ENCODE peak calls at places on chromosomes 7 and 10, in five cellular contexts. Z, K, A, D and M are unnamed samples.
A peak's percentile ranks its signal among the peaks of the same experiment; 100 is the strongest.

GRCh38 chr7:23065974-23066373 is 39.6 kb upstream of the KLHL7 start:
- DNase-seq in D (no peak), Z (no peak), K (no peak), A (no peak), M (no peak)

GRCh38 chr7:44962483-44963251 is 16.1 kb downstream of the MYO1G start:
- DNase-seq in K (peak; percentile 77), A (no peak), D (no peak), Z (peak; percentile 55), M (no peak)

GRCh38 chr7:2118056-2118455 is 114.7 kb downstream of the MAD1L1 start:
- DNase-seq in Z (no peak), K (no peak), D (no peak), A (no peak), M (no peak)

GRCh38 chr7:1123721-1124120 is 35.8 kb downstream of the GPER1 start:
- DNase-seq in A (no peak), Z (no peak), D (peak; percentile 67), K (peak; percentile 96), M (no peak)

GRCh38 chr7:133364959-133365680 is 112.2 kb downstream of the EXOC4 start:
- DNase-seq in A (no peak), K (no peak), Z (no peak), D (no peak), M (no peak)

GRCh38 chr10:50740351-50740688 is 584 bp downstream of the ASAH2B start:
- DNase-seq in K (no peak), A (no peak), Z (no peak), D (no peak), M (peak; percentile 19)

GRCh38 chr7:99791021-99791420 is 7.0 kb upstream of the CYP3A4 start:
- DNase-seq in A (no peak), D (no peak), Z (no peak), K (no peak), M (no peak)

GRCh38 chr10:114304566-114305421 is 65.7 kb downstream of the VWA2 start:
- DNase-seq in D (no peak), A (peak; percentile 40), Z (peak; percentile 70), K (peak; percentile 75), M (peak; percentile 66)

GRCh38 chr10:124429576-124429975 is 10.9 kb upstream of the OAT start:
- DNase-seq in Z (no peak), K (no peak), D (no peak), A (no peak), M (no peak)

DNA sequence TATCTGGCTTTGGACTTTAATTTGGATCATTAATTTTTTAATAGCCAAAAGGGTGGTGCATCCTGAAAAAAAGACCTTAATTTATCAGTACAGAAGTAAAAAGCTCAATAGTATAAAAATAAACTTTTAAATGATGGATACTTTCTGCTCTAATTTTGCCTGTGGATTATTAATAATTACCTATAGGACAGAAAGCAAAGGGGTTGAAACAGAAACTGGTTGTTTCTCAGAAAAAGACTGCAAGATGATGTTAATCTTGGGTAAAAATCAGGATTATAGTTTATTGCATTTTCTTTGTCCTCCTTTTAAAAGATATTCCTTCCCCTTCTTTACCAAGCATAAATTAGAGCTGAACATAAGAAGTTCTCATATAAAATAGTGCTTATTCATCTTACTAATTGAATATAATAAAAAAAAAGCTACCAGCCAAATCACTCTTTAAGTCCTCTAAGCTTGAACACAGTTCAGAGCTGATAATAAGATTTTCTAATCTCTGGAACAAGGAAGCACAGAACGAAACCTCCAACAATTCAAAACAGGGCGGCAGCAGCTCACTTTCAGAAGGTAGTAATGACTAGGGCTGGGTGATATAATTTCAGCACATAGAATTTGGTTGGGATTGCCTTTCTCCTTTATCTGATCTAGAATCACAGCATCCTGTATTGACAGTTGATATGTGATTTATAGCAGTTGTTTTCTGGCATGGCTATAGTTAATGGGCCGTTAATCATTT is 8.1 kb upstream of the GPR85 start:
- DNase-seq in Z (no peak), A (no peak), K (no peak), D (no peak), M (no peak)
- H3K27me3 ChIP-seq in Z (no peaks in the 10 kb centered on the region), A (no peaks in the 10 kb centered on the region), K (no peaks in the 10 kb centered on the region), D (no peaks in the 10 kb centered on the region), M (no peaks in the 10 kb centered on the region)

DNA sequence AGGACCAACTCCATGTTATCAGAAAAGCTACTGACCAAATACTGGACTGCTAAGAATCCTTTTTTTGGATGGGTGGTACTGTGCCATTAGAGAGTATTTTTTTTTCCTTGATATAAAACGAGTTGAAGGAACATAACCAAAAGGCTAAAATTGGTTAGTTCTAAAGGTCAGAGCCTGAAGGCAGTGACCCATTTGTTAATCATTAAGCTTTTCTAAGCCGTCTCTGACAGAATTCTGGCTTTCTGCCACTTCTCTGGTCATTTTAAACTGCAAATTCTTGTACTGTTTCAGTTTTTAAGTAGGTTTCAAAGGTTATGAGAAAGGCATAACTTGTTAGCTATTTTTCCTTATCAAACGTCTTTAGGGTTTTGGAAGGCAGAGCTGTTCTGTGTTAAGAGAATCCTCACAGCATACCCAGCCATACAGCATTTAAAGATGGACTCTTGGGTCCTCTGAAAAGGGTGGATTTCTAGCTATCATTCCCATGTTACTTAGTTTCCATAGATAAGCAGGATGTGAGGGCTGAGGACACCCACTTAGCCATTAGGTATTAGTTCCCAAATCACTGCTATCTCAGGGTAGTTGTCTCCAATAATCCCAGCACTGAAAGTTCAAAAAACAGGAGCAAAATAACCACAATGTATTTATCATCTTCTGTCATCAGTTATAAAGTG is 196.8 kb downstream of the RNLS start:
- DNase-seq in A (no peak), Z (no peak), K (no peak), D (no peak), M (no peak)
- H3K4me3 ChIP-seq in A (no peak overlapping the region), Z (no peak overlapping the region), K (peak overlapping the region; percentile 51), D (no peak overlapping the region), M (peak overlapping the region; percentile 29)

DNA sequence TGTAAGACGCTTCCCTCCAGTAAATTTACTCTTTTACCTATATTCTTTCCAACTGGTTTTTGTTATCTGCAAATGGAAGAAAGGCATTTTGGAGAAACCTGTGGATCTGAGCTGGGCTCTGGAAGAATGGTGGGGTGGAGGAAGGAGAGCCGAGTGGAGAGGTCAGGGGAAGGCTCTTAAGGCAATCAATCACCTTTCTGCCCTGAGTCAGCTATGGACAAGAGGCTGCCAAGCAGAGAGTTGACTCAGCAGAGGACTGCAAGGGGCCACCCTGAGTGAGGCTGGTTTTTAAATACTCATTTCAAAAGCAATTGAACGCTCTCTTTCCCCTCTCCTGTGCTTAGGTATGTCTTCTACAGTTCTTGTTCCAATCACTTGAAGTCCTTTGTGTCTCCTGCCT is 81.8 kb downstream of the SPAG6 start:
- DNase-seq in Z (no peak), K (no peak), A (no peak), D (no peak), M (no peak)
- H3K4me1 ChIP-seq in Z (no peaks in the 10 kb centered on the region), K (no peaks in the 10 kb centered on the region), A (no peaks in the 10 kb centered on the region), D (no peaks in the 10 kb centered on the region), M (no peaks in the 10 kb centered on the region)

GRCh38 chr10:106768204-106768603 is 396.3 kb downstream of the SORCS1 start:
- DNase-seq in K (no peak), Z (no peak), D (no peak), A (no peak), M (no peak)
- H3K27me3 ChIP-seq in K (no peaks in the 10 kb centered on the region), Z (no peaks in the 10 kb centered on the region), D (no peaks in the 10 kb centered on the region), A (no peaks in the 10 kb centered on the region), M (no peaks in the 10 kb centered on the region)

GRCh38 chr10:129046074-129046681 is 420.9 kb upstream of the MGMT start:
- DNase-seq in Z (no peak), D (peak; percentile 59), A (no peak), K (peak; percentile 72), M (no peak)
- H3K4me3 ChIP-seq in Z (no peak overlapping the region), D (no peak overlapping the region), A (no peak overlapping the region), K (peak overlapping the region; percentile 26), M (no peak overlapping the region)

DNA sequence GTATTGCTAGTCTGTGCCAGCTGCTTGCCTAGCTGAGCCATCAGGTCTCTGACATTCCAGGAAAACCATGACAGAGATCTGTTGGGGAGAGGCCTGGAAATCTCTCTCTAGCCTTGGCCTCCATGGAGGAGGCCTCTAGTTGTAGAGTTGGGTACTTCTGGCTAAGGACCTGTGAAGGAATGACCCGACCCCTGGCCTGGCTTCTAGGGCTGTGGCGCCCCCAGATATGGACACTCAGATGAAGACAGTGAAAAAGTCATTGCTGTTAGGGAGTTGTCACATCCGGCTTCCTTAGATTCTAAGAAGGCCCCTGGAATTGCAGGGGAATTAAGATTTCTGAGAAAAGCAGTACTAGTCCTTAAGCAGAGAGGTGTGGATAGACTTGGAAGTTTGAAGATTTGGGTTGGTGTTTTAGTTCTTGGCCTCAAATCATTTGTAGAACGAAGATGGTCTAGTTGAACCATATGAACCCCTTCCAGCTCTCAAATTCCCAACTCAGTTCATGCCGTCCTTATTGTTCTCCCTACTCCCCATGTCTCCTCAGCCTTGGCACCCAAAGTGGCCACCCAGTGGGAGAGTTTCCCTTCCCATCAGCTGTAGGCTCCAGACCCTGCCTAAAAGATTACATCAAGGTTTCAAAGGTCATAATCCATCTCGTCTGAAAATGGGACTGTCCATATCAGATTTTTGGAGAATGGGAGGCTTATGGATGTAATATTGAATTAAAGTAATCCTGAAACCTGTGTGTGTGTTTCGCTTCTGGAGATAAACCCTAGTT is 7.0 kb downstream of the HHEX start:
- DNase-seq in D (no peak), K (no peak), Z (no peak), A (no peak), M (no peak)
- H3K4me1 ChIP-seq in D (no peaks in the 10 kb centered on the region), K (peaks cover 1% of the 10 kb centered on the region), Z (no peaks in the 10 kb centered on the region), A (no peaks in the 10 kb centered on the region), M (peaks cover 26% of the 10 kb centered on the region)

DNA sequence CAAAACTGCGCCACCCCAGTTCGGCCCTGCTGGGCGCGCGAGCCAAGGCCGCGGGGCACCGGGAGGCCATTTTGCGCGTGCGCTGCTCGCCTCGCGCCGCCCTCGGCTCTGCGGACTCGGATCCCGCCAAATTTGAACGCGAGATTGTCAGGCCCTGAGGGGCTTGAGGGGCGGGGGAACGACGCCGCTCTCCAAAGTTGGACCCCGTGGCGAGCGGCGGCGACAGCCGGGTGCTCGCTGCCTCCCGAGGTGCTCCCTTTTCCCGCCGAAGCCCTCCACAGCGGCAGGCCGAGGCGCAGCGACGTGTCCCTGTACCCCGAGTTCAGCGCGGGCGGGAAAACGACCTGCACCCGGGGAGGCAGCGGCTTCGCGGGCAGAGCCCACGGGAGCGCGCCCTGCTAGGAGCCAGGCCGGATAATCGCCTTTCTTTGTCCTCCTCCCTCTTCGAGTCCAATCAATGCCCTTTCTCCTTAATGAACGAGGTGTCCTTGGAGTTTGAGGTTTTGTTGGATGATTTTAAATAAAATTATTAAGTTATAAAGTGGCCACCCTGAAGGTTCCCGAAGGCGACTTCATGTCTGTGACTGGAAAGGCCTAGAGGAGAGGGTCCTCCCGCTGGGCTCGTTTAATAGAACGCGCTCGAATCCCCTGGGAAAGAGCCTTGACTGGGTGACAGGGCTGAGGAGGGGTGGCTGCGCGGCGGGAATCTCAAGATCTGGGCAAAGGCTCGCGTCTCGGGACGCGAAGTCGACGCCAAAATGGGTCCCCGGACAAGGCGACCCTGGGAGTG is 10.7 kb upstream of the SPAG6 start:
- DNase-seq in D (no peak), Z (peak; percentile 51), A (no peak), K (peak; percentile 66), M (no peak)
- H3K27me3 ChIP-seq in D (peaks cover 54% of the 10 kb centered on the region), Z (peaks cover 50% of the 10 kb centered on the region), A (peaks cover 15% of the 10 kb centered on the region), K (peaks cover 3% of the 10 kb centered on the region), M (peaks cover 44% of the 10 kb centered on the region)